ENCODE peak calls at places on chromosome 10, in six cellular contexts. One of them, this sample, is unnamed.

GRCh38 chr10:90888387-90888786 is 16.6 kb downstream of the RPP30 start:
- DNase-seq in activated CD4-positive, alpha-beta T cell treated with anti-CD3 and anti-CD28 coated beads, Interleukin-2, amount 50 U/mL, for 24 hours: no peak
- DNase-seq in transverse colon: no peak
- DNase-seq in stimulated activated CD4-positive, alpha-beta T cell treated with anti-CD3 and anti-CD28 coated beads, Interleukin-2, amount 100 ng/mL, for 24 hours: no peak
- DNase-seq in psoas muscle: no peak
- DNase-seq in CD8-positive, alpha-beta memory T cell: no peak
- DNase-seq in this sample: no peak

GRCh38 chr10:133219782-133220181 is 10.2 kb upstream of the UTF1 start:
- DNase-seq in activated CD4-positive, alpha-beta T cell treated with anti-CD3 and anti-CD28 coated beads, Interleukin-2, amount 50 U/mL, for 24 hours: no peak
- DNase-seq in transverse colon: no peak
- DNase-seq in stimulated activated CD4-positive, alpha-beta T cell treated with anti-CD3 and anti-CD28 coated beads, Interleukin-2, amount 100 ng/mL, for 24 hours: no peak
- DNase-seq in psoas muscle: no peak
- DNase-seq in CD8-positive, alpha-beta memory T cell: no peak
- DNase-seq in this sample: no peak

GRCh38 chr10:72016608-72017310 is 52.6 kb downstream of the CHST3 start:
- DNase-seq in psoas muscle: peak; percentile 84
- DNase-seq in transverse colon: no peak
- DNase-seq in activated CD4-positive, alpha-beta T cell treated with anti-CD3 and anti-CD28 coated beads, Interleukin-2, amount 50 U/mL, for 24 hours: no peak
- DNase-seq in CD8-positive, alpha-beta memory T cell: no peak
- DNase-seq in stimulated activated CD4-positive, alpha-beta T cell treated with anti-CD3 and anti-CD28 coated beads, Interleukin-2, amount 100 ng/mL, for 24 hours: no peak
- DNase-seq in this sample: no peak

GRCh38 chr10:86366033-86366901 is at the start of gene GRID1:
- DNase-seq in transverse colon: no peak
- DNase-seq in activated CD4-positive, alpha-beta T cell treated with anti-CD3 and anti-CD28 coated beads, Interleukin-2, amount 50 U/mL, for 24 hours: no peak
- DNase-seq in CD8-positive, alpha-beta memory T cell: no peak
- DNase-seq in stimulated activated CD4-positive, alpha-beta T cell treated with anti-CD3 and anti-CD28 coated beads, Interleukin-2, amount 100 ng/mL, for 24 hours: no peak
- DNase-seq in psoas muscle: peak; percentile 55
- DNase-seq in this sample: no peak

GRCh38 chr10:6114299-6114698 is 25.5 kb downstream of the RBM17 start:
- DNase-seq in activated CD4-positive, alpha-beta T cell treated with anti-CD3 and anti-CD28 coated beads, Interleukin-2, amount 50 U/mL, for 24 hours: no peak
- DNase-seq in CD8-positive, alpha-beta memory T cell: no peak
- DNase-seq in psoas muscle: no peak
- DNase-seq in transverse colon: no peak
- DNase-seq in stimulated activated CD4-positive, alpha-beta T cell treated with anti-CD3 and anti-CD28 coated beads, Interleukin-2, amount 100 ng/mL, for 24 hours: no peak
- DNase-seq in this sample: no peak

GRCh38 chr10:69636626-69637550 is 6.8 kb downstream of the FAM241B start:
- DNase-seq in CD8-positive, alpha-beta memory T cell: no peak
- DNase-seq in activated CD4-positive, alpha-beta T cell treated with anti-CD3 and anti-CD28 coated beads, Interleukin-2, amount 50 U/mL, for 24 hours: no peak
- DNase-seq in psoas muscle: no peak
- DNase-seq in stimulated activated CD4-positive, alpha-beta T cell treated with anti-CD3 and anti-CD28 coated beads, Interleukin-2, amount 100 ng/mL, for 24 hours: no peak
- DNase-seq in transverse colon: peak; percentile 16
- DNase-seq in this sample: peak; percentile 31

GRCh38 chr10:88243847-88244730 is 339.0 kb downstream of the RNLS start:
- DNase-seq in transverse colon: peak; percentile 66
- DNase-seq in psoas muscle: peak; percentile 90
- DNase-seq in activated CD4-positive, alpha-beta T cell treated with anti-CD3 and anti-CD28 coated beads, Interleukin-2, amount 50 U/mL, for 24 hours: no peak
- DNase-seq in CD8-positive, alpha-beta memory T cell: no peak
- DNase-seq in stimulated activated CD4-positive, alpha-beta T cell treated with anti-CD3 and anti-CD28 coated beads, Interleukin-2, amount 100 ng/mL, for 24 hours: no peak
- DNase-seq in this sample: peak; percentile 88

GRCh38 chr10:17235136-17235535 is 7.1 kb downstream of the VIM start:
- DNase-seq in psoas muscle: no peak
- DNase-seq in CD8-positive, alpha-beta memory T cell: no peak
- DNase-seq in activated CD4-positive, alpha-beta T cell treated with anti-CD3 and anti-CD28 coated beads, Interleukin-2, amount 50 U/mL, for 24 hours: no peak
- DNase-seq in stimulated activated CD4-positive, alpha-beta T cell treated with anti-CD3 and anti-CD28 coated beads, Interleukin-2, amount 100 ng/mL, for 24 hours: no peak
- DNase-seq in transverse colon: no peak
- DNase-seq in this sample: no peak

GRCh38 chr10:70664702-70665195 is 7.6 kb upstream of the ADAMTS14 start:
- DNase-seq in stimulated activated CD4-positive, alpha-beta T cell treated with anti-CD3 and anti-CD28 coated beads, Interleukin-2, amount 100 ng/mL, for 24 hours: no peak
- DNase-seq in transverse colon: no peak
- DNase-seq in psoas muscle: no peak
- DNase-seq in CD8-positive, alpha-beta memory T cell: no peak
- DNase-seq in activated CD4-positive, alpha-beta T cell treated with anti-CD3 and anti-CD28 coated beads, Interleukin-2, amount 50 U/mL, for 24 hours: no peak
- DNase-seq in this sample: no peak

GRCh38 chr10:112524637-112525036 is 77.6 kb downstream of the VTI1A start:
- DNase-seq in stimulated activated CD4-positive, alpha-beta T cell treated with anti-CD3 and anti-CD28 coated beads, Interleukin-2, amount 100 ng/mL, for 24 hours: no peak
- DNase-seq in transverse colon: no peak
- DNase-seq in CD8-positive, alpha-beta memory T cell: no peak
- DNase-seq in psoas muscle: no peak
- DNase-seq in activated CD4-positive, alpha-beta T cell treated with anti-CD3 and anti-CD28 coated beads, Interleukin-2, amount 50 U/mL, for 24 hours: no peak
- DNase-seq in this sample: no peak

GRCh38 chr10:104706886-104707285 is 65.8 kb downstream of the SORCS3 start:
- DNase-seq in activated CD4-positive, alpha-beta T cell treated with anti-CD3 and anti-CD28 coated beads, Interleukin-2, amount 50 U/mL, for 24 hours: no peak
- DNase-seq in stimulated activated CD4-positive, alpha-beta T cell treated with anti-CD3 and anti-CD28 coated beads, Interleukin-2, amount 100 ng/mL, for 24 hours: no peak
- DNase-seq in transverse colon: no peak
- DNase-seq in psoas muscle: no peak
- DNase-seq in CD8-positive, alpha-beta memory T cell: no peak
- DNase-seq in this sample: no peak

GRCh38 chr10:24209946-24210491 is 1.1 kb downstream of the KIAA1217 start:
- DNase-seq in activated CD4-positive, alpha-beta T cell treated with anti-CD3 and anti-CD28 coated beads, Interleukin-2, amount 50 U/mL, for 24 hours: no peak
- DNase-seq in stimulated activated CD4-positive, alpha-beta T cell treated with anti-CD3 and anti-CD28 coated beads, Interleukin-2, amount 100 ng/mL, for 24 hours: peak; percentile 51
- DNase-seq in transverse colon: no peak
- DNase-seq in psoas muscle: no peak
- DNase-seq in CD8-positive, alpha-beta memory T cell: no peak
- DNase-seq in this sample: peak; percentile 31

GRCh38 chr10:114593816-114594468 is 64.1 kb downstream of the ABLIM1 start:
- DNase-seq in stimulated activated CD4-positive, alpha-beta T cell treated with anti-CD3 and anti-CD28 coated beads, Interleukin-2, amount 100 ng/mL, for 24 hours: no peak
- DNase-seq in psoas muscle: no peak
- DNase-seq in activated CD4-positive, alpha-beta T cell treated with anti-CD3 and anti-CD28 coated beads, Interleukin-2, amount 50 U/mL, for 24 hours: no peak
- DNase-seq in transverse colon: no peak
- DNase-seq in CD8-positive, alpha-beta memory T cell: no peak
- DNase-seq in this sample: no peak

GRCh38 chr10:88271736-88272135 is 311.4 kb downstream of the RNLS start:
- DNase-seq in psoas muscle: no peak
- DNase-seq in CD8-positive, alpha-beta memory T cell: no peak
- DNase-seq in activated CD4-positive, alpha-beta T cell treated with anti-CD3 and anti-CD28 coated beads, Interleukin-2, amount 50 U/mL, for 24 hours: no peak
- DNase-seq in stimulated activated CD4-positive, alpha-beta T cell treated with anti-CD3 and anti-CD28 coated beads, Interleukin-2, amount 100 ng/mL, for 24 hours: no peak
- DNase-seq in transverse colon: no peak
- DNase-seq in this sample: no peak

GRCh38 chr10:15216700-15217099 is 48.2 kb upstream of the NMT2 start:
- DNase-seq in CD8-positive, alpha-beta memory T cell: no peak
- DNase-seq in psoas muscle: no peak
- DNase-seq in stimulated activated CD4-positive, alpha-beta T cell treated with anti-CD3 and anti-CD28 coated beads, Interleukin-2, amount 100 ng/mL, for 24 hours: no peak
- DNase-seq in activated CD4-positive, alpha-beta T cell treated with anti-CD3 and anti-CD28 coated beads, Interleukin-2, amount 50 U/mL, for 24 hours: no peak
- DNase-seq in transverse colon: no peak
- DNase-seq in this sample: no peak

GRCh38 chr10:103645141-103646054 is 151.9 kb downstream of the NEURL1 start:
- DNase-seq in psoas muscle: peak; percentile 86
- DNase-seq in activated CD4-positive, alpha-beta T cell treated with anti-CD3 and anti-CD28 coated beads, Interleukin-2, amount 50 U/mL, for 24 hours: no peak
- DNase-seq in CD8-positive, alpha-beta memory T cell: no peak
- DNase-seq in transverse colon: peak; percentile 59
- DNase-seq in stimulated activated CD4-positive, alpha-beta T cell treated with anti-CD3 and anti-CD28 coated beads, Interleukin-2, amount 100 ng/mL, for 24 hours: no peak
- DNase-seq in this sample: no peak

GRCh38 chr10:96044686-96045085 is 1.3 kb downstream of the CCNJ start:
- DNase-seq in activated CD4-positive, alpha-beta T cell treated with anti-CD3 and anti-CD28 coated beads, Interleukin-2, amount 50 U/mL, for 24 hours: no peak
- DNase-seq in stimulated activated CD4-positive, alpha-beta T cell treated with anti-CD3 and anti-CD28 coated beads, Interleukin-2, amount 100 ng/mL, for 24 hours: no peak
- DNase-seq in psoas muscle: no peak
- DNase-seq in transverse colon: no peak
- DNase-seq in CD8-positive, alpha-beta memory T cell: no peak
- DNase-seq in this sample: peak; percentile 21

GRCh38 chr10:30559118-30559684 is 70.4 kb downstream of the LYZL2 start:
- DNase-seq in stimulated activated CD4-positive, alpha-beta T cell treated with anti-CD3 and anti-CD28 coated beads, Interleukin-2, amount 100 ng/mL, for 24 hours: no peak
- DNase-seq in activated CD4-positive, alpha-beta T cell treated with anti-CD3 and anti-CD28 coated beads, Interleukin-2, amount 50 U/mL, for 24 hours: no peak
- DNase-seq in transverse colon: peak; percentile 86
- DNase-seq in psoas muscle: no peak
- DNase-seq in CD8-positive, alpha-beta memory T cell: no peak
- DNase-seq in this sample: peak; percentile 97

GRCh38 chr10:2263556-2263955 is 526.2 kb upstream of the ADARB2 start:
- DNase-seq in psoas muscle: no peak
- DNase-seq in transverse colon: no peak
- DNase-seq in stimulated activated CD4-positive, alpha-beta T cell treated with anti-CD3 and anti-CD28 coated beads, Interleukin-2, amount 100 ng/mL, for 24 hours: no peak
- DNase-seq in activated CD4-positive, alpha-beta T cell treated with anti-CD3 and anti-CD28 coated beads, Interleukin-2, amount 50 U/mL, for 24 hours: no peak
- DNase-seq in CD8-positive, alpha-beta memory T cell: no peak
- DNase-seq in this sample: no peak

GRCh38 chr10:124378817-124379510 is 39.8 kb downstream of the OAT start:
- DNase-seq in transverse colon: no peak
- DNase-seq in stimulated activated CD4-positive, alpha-beta T cell treated with anti-CD3 and anti-CD28 coated beads, Interleukin-2, amount 100 ng/mL, for 24 hours: no peak
- DNase-seq in CD8-positive, alpha-beta memory T cell: no peak
- DNase-seq in psoas muscle: no peak
- DNase-seq in activated CD4-positive, alpha-beta T cell treated with anti-CD3 and anti-CD28 coated beads, Interleukin-2, amount 50 U/mL, for 24 hours: no peak
- DNase-seq in this sample: no peak

GRCh38 chr10:50396491-50397311 is 145.4 kb upstream of the ASAH2 start:
- DNase-seq in psoas muscle: no peak
- DNase-seq in activated CD4-positive, alpha-beta T cell treated with anti-CD3 and anti-CD28 coated beads, Interleukin-2, amount 50 U/mL, for 24 hours: no peak
- DNase-seq in CD8-positive, alpha-beta memory T cell: no peak
- DNase-seq in transverse colon: no peak
- DNase-seq in stimulated activated CD4-positive, alpha-beta T cell treated with anti-CD3 and anti-CD28 coated beads, Interleukin-2, amount 100 ng/mL, for 24 hours: no peak
- DNase-seq in this sample: no peak

GRCh38 chr10:30233186-30233958 is 115.7 kb downstream of the MTPAP start:
- DNase-seq in activated CD4-positive, alpha-beta T cell treated with anti-CD3 and anti-CD28 coated beads, Interleukin-2, amount 50 U/mL, for 24 hours: no peak
- DNase-seq in psoas muscle: no peak
- DNase-seq in transverse colon: no peak
- DNase-seq in CD8-positive, alpha-beta memory T cell: no peak
- DNase-seq in stimulated activated CD4-positive, alpha-beta T cell treated with anti-CD3 and anti-CD28 coated beads, Interleukin-2, amount 100 ng/mL, for 24 hours: no peak
- DNase-seq in this sample: no peak